ENCODE peak calls at places on chromosomes 11 and 22, in seven cellular contexts. E is pancreas, A is suprapubic skin, M is GM23248, F is tibial artery, C is fibroblast of lung, B is body of pancreas. W is an unnamed sample. For H3K4me1, the result is how much of the 10 kb centered on the place peaks cover.

GRCh38 chr22:27597703-27598444 is 203.7 kb downstream of the MN1 start:
- DNase-seq in M (peak), F (no peak), A (no peak), C (no peak), E (no peak), B (peak), W (peak)

GRCh38 chr11:1546077-1546535 is 26.0 kb downstream of the DUSP8 start:
- DNase-seq in B (peak), E (peak), A (no peak), F (no peak), M (no peak), C (no peak), W (no peak)

GRCh38 chr11:64349404-64349803 is 9.4 kb downstream of the CCDC88B start:
- DNase-seq in M (no peak), A (no peak), E (no peak), B (no peak), C (no peak), F (no peak), W (no peak)

GRCh38 chr11:18617688-18618340 is 16.3 kb downstream of the SPTY2D1 start:
- DNase-seq in F (no peak), A (no peak), M (peak), B (no peak), C (peak), E (no peak), W (no peak)

GRCh38 chr11:63764712-63765631 is 3.6 kb downstream of the ZFTA start:
- DNase-seq in C (no peak), B (peak), E (peak), M (no peak), F (no peak), A (no peak), W (no peak)

GRCh38 chr22:40055143-40055926 is 60.6 kb downstream of the FAM83F start:
- DNase-seq in C (no peak), E (no peak), A (no peak), B (no peak), M (no peak), F (no peak), W (peak)

GRCh38 chr11:79081441-79082124 is 359.2 kb downstream of the TENM4 start:
- DNase-seq in E (no peak), B (no peak), A (no peak), F (no peak), M (peak), C (peak), W (no peak)

GRCh38 chr11:4464216-4465159 is 15.4 kb downstream of the OR52K2 start:
- DNase-seq in F (no peak), E (no peak), M (peak), C (peak), B (no peak), A (no peak), W (peak)

GRCh38 chr11:2587132-2587930 is 112.5 kb downstream of the KCNQ1OT1 start:
- DNase-seq in F (peak), M (no peak), C (no peak), B (peak), E (no peak), A (peak), W (no peak)

GRCh38 chr22:44740307-44740706 is 12.1 kb upstream of the ARHGAP8 start:
- DNase-seq in B (no peak), M (no peak), F (no peak), E (no peak), A (no peak), C (no peak), W (no peak)

GRCh38 chr22:40006641-40007040 is 11.9 kb downstream of the FAM83F start:
- DNase-seq in C (no peak), A (no peak), M (no peak), E (no peak), B (no peak), F (no peak), W (no peak)

GRCh38 chr11:20051783-20052399 is 108.4 kb downstream of the DBX1 start:
- DNase-seq in C (no peak), E (no peak), B (no peak), F (no peak), A (no peak), M (no peak), W (no peak)
- H3K4me1 ChIP-seq in C (under half), E (under half), B (under half), F (under half), A (under half), M (under half), W (under half)

GRCh38 chr11:19722702-19723101 is 10.1 kb downstream of the NAV2 start:
- DNase-seq in C (no peak), B (no peak), E (no peak), F (no peak), M (no peak), A (no peak), W (no peak)
- H3K4me1 ChIP-seq in C (under half), B (under half), E (under half), F (half or more), M (under half), A (under half), W (under half)

GRCh38 chr22:31577711-31578110 is 81.4 kb downstream of the SFI1 start:
- DNase-seq in F (no peak), E (no peak), A (no peak), B (no peak), C (no peak), M (no peak), W (no peak)
- H3K4me1 ChIP-seq in F (under half), E (under half), A (under half), B (under half), C (under half), M (under half), W (under half)

GRCh38 chr11:45994421-45995341 is 72.2 kb downstream of the LARGE2 start:
- DNase-seq in M (peak), C (peak), E (no peak), F (no peak), A (no peak), B (no peak), W (no peak)
- H3K4me1 ChIP-seq in M (under half), C (under half), E (under half), F (under half), A (under half), B (under half), W (half or more)